ENCODE peak calls at places on chromosomes 3 and 15, in eight cellular contexts. Q, M, S, P, R, W, D and I are unnamed samples.

GRCh38 chr3:75260-75659 is 121.3 kb upstream of the CHL1 start:
- DNase-seq in Q (no peak), M (no peak), S (no peak), P (no peak), R (no peak), W (no peak), D (no peak), I (no peak)

GRCh38 chr3:165759041-165759440 is 78.2 kb downstream of the BCHE start:
- DNase-seq in Q (no peak), M (no peak), S (no peak), P (no peak), R (no peak), W (no peak), D (no peak), I (no peak)

GRCh38 chr3:16455946-16456345 is 57.6 kb downstream of the RFTN1 start:
- DNase-seq in Q (no peak), M (no peak), S (no peak), P (no peak), R (no peak), W (no peak), D (no peak), I (no peak)

GRCh38 chr15:87619161-87619960 is 637.2 kb downstream of the NTRK3 start:
- DNase-seq in Q (no peak), M (no peak), S (no peak), P (no peak), R (no peak), W (no peak), D (peak), I (no peak)

GRCh38 chr15:39426552-39427532 is 154.0 kb upstream of the THBS1 start:
- DNase-seq in Q (peak), M (peak), S (no peak), P (no peak), R (peak), W (peak), D (peak), I (no peak)

GRCh38 chr3:108250626-108251025 is 28.4 kb upstream of the IFT57 start:
- DNase-seq in Q (no peak), M (no peak), S (no peak), P (no peak), R (no peak), W (no peak), D (peak), I (no peak)

GRCh38 chr3:120645083-120645800 is 36.8 kb downstream of the HGD start:
- DNase-seq in Q (no peak), M (no peak), S (no peak), P (no peak), R (no peak), W (no peak), D (peak), I (no peak)

GRCh38 chr3:196711838-196712513 is at the start of the genes CEP19 and PIGX:
- DNase-seq in Q (peak), M (peak), S (peak), P (peak), R (peak), W (peak), D (peak), I (peak)

GRCh38 chr3:175266478-175266877 is 407.3 kb downstream of the NAALADL2 start:
- DNase-seq in Q (no peak), M (no peak), S (no peak), P (no peak), R (peak), W (no peak), D (peak), I (no peak)

GRCh38 chr3:52216585-52217408 is 8.6 kb downstream of the TLR9 start:
- DNase-seq in Q (peak), M (peak), S (no peak), P (no peak), R (peak), W (peak), D (peak), I (no peak)

GRCh38 chr15:48532938-48533337 is 112.6 kb downstream of the FBN1 start:
- DNase-seq in Q (no peak), M (no peak), S (no peak), P (no peak), R (no peak), W (no peak), D (no peak), I (no peak)

GRCh38 chr3:126081618-126082333 is 2.1 kb downstream of the SLC41A3 start:
- DNase-seq in Q (no peak), M (no peak), S (no peak), P (peak), R (peak), W (no peak), D (peak), I (no peak)

GRCh38 chr3:184914628-184915027 is 102.7 kb downstream of the VPS8 start:
- DNase-seq in Q (no peak), M (no peak), S (no peak), P (no peak), R (no peak), W (no peak), D (no peak), I (no peak)

GRCh38 chr3:56373386-56373785 is 94.9 kb downstream of the ERC2 start:
- DNase-seq in Q (no peak), M (no peak), S (no peak), P (no peak), R (no peak), W (no peak), D (no peak), I (no peak)

GRCh38 chr3:149618151-149619123 is 39.4 kb downstream of the WWTR1 start:
- DNase-seq in Q (peak), M (no peak), S (no peak), P (no peak), R (peak), W (no peak), D (no peak), I (no peak)

GRCh38 chr15:68818671-68819450 is 1.8 kb downstream of the ANP32A start:
- DNase-seq in Q (peak), M (peak), S (no peak), P (peak), R (peak), W (no peak), D (peak), I (no peak)

GRCh38 chr3:196159952-196160804 is 51.0 kb downstream of the ZDHHC19 start:
- DNase-seq in Q (no peak), M (no peak), S (no peak), P (no peak), R (peak), W (no peak), D (peak), I (no peak)

GRCh38 chr3:23495507-23495906 is 292.4 kb downstream of the UBE2E2 start:
- DNase-seq in Q (no peak), M (no peak), S (no peak), P (no peak), R (peak), W (no peak), D (peak), I (no peak)